ENCODE peak calls at places on chromosomes 4 and X, in five cellular contexts. P is cardiac fibroblast, O is kidney, G is brain microvascular endothelial cell, J is HFF-Myc. L is an unnamed sample.

GRCh38 chrX:113586281-113586898 is 745.8 kb upstream of the AMOT start:
- DNase-seq in O (peak), J (no peak), P (no peak), G (no peak), L (no peak)

GRCh38 chrX:37997096-37997495 is 9.3 kb upstream of the SYTL5 start:
- DNase-seq in P (no peak), O (no peak), J (no peak), G (no peak), L (no peak)

GRCh38 chr4:76787898-76788297 is 110.0 kb downstream of the SOWAHB start:
- DNase-seq in G (no peak), J (no peak), O (no peak), P (no peak), L (no peak)

GRCh38 chr4:94410678-94411206 is 41.0 kb upstream of the PDLIM5 start:
- DNase-seq in O (peak), G (peak), J (no peak), P (peak), L (peak)

GRCh38 chr4:131430302-131430701 is 1718.8 kb upstream of the PCDH10 start:
- DNase-seq in O (no peak), P (no peak), G (no peak), J (no peak), L (no peak)

GRCh38 chr4:148116971-148117370 is 325.2 kb downstream of the NR3C2 start:
- DNase-seq in O (no peak), G (no peak), P (no peak), J (no peak), L (no peak)

GRCh38 chr4:4613641-4614286 is 71.9 kb upstream of the STX18 start:
- DNase-seq in O (no peak), J (no peak), G (no peak), P (no peak), L (peak)

GRCh38 chrX:23931149-23931604 is 23.4 kb downstream of the CXorf58 start:
- DNase-seq in J (no peak), O (no peak), G (no peak), P (no peak), L (no peak)

GRCh38 chrX:151604931-151605330 is 41.5 kb downstream of the PASD1 start:
- DNase-seq in J (no peak), O (no peak), G (no peak), P (no peak), L (no peak)

GRCh38 chr4:118948545-118949144 is 60.0 kb downstream of the SYNPO2 start:
- DNase-seq in G (no peak), J (no peak), O (no peak), P (peak), L (no peak)

GRCh38 chr4:147118523-147118922 is 172.9 kb upstream of the TTC29 start:
- DNase-seq in O (no peak), P (peak), J (no peak), G (no peak), L (peak)

GRCh38 chrX:154374361-154375155 is at the start of gene FLNA:
- DNase-seq in O (peak), J (no peak), P (no peak), G (no peak), L (no peak)

GRCh38 chr4:94668724-94669123 is 89.0 kb upstream of the BMPR1B start:
- DNase-seq in O (no peak), G (no peak), P (no peak), J (no peak), L (no peak)

GRCh38 chrX:49999048-49999447 is 76.7 kb downstream of the CLCN5 start:
- DNase-seq in O (no peak), P (no peak), J (peak), G (no peak), L (no peak)

GRCh38 chr4:48139688-48140087 is 5.6 kb upstream of the TXK start:
- DNase-seq in G (no peak), J (no peak), P (no peak), O (no peak), L (peak)

GRCh38 chrX:30593435-30594200 is 16.1 kb upstream of the TASL start:
- DNase-seq in O (no peak), J (no peak), G (no peak), P (no peak), L (no peak)

GRCh38 chr4:183321079-183321478 is 1.0 kb upstream of the CLDN22 start:
- DNase-seq in O (no peak), P (no peak), G (no peak), J (no peak), L (no peak)

GRCh38 chrX:133668225-133668931 is 253.1 kb upstream of the GPC4 start:
- DNase-seq in J (no peak), G (no peak), O (no peak), P (no peak), L (peak)

GRCh38 chrX:57587062-57587461 is 4.7 kb upstream of the ZXDB start:
- DNase-seq in J (no peak), P (no peak), G (no peak), O (no peak), L (no peak)

GRCh38 chr4:89356086-89356485 is 48.5 kb upstream of the GPRIN3 start:
- DNase-seq in O (no peak), G (no peak), P (no peak), J (peak), L (no peak)

GRCh38 chrX:56788229-56788628 is 59.2 kb downstream of the NBDY start:
- DNase-seq in O (peak), G (no peak), J (no peak), P (no peak), L (no peak)

GRCh38 chr4:150242820-150243458 is 164.7 kb downstream of the DCLK2 start:
- DNase-seq in O (no peak), G (peak), P (peak), J (no peak), L (no peak)

GRCh38 chrX:153582896-153583295 is 16.0 kb downstream of the CCNQ start:
- DNase-seq in P (peak), J (no peak), O (no peak), G (no peak), L (no peak)

GRCh38 chrX:115898382-115899001 is 272.1 kb upstream of the AGTR2 start:
- DNase-seq in J (no peak), G (no peak), O (peak), P (peak), L (no peak)

GRCh38 chrX:68995780-68996551 is 167.1 kb downstream of the EFNB1 start:
- DNase-seq in O (peak), G (peak), J (no peak), P (peak), L (no peak)

GRCh38 chr4:18686338-18687039 is 664.9 kb upstream of the LCORL start:
- DNase-seq in J (no peak), P (peak), G (peak), O (no peak), L (no peak)

DNA sequence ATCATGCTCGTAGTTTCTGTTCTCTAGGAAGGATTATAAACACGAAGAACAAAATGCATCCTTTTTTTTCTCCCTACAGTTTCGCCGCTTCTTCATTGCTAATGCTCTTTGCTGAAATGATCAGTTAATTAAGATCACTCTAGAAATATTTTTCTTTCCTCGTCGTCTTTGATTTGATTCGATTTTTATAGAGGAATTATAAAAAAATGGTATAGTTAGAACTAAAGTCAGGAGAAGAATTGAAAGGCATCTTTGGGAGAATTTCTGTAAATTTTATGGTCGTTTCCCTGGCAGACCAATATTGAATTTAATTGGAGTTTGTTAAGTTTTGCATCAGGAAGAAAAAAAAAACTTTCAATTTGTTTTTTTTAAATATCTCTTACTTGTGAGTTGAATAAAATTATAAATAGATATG is 1.1 kb upstream of the NKX3-2 start:
- DNase-seq in P (no peak), J (no peak), G (no peak), O (no peak), L (no peak)
- H3K4me3 ChIP-seq in P (peak), J (peak), G (peak), O (peak), L (peak)

GRCh38 chr4:38871593-38871992 is 4.0 kb downstream of the FAM114A1 start:
- DNase-seq in G (no peak), P (no peak), J (no peak), O (no peak), L (peak)
- TF ChIP-seq CTCF in G (no peak), P (no peak), J (no peak), O (no peak), L (no peak)

GRCh38 chr4:6359536-6360308 is 90.1 kb downstream of the WFS1 start:
- DNase-seq in J (no peak), G (no peak), O (no peak), P (no peak), L (no peak)
- H3K4me3 ChIP-seq in J (no peak), G (no peak), O (no peak), P (no peak), L (no peak)

DNA sequence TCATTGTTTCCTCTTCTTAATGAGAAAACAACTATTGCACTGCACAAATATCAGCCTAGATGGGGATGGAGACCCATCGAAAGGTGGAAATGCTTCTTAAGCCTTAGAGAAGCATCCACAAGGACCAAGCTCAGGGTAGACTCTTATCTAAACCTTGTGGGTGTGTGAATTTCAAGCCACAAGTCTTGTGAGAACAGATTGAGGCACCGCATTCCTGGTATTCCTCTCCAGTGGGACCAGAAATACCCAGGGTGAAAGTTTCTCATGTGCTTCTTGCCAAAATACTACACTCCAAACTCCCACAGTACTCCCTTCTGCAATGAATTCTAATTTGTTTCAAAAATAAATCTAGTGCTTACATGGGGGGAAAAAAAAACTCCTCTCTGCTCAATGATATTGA is 375.6 kb downstream of the PDGFC start:
- DNase-seq in P (peak), O (no peak), J (no peak), G (peak), L (peak)
- TF ChIP-seq CTCF in P (no peak), O (no peak), J (no peak), G (no peak), L (no peak)

GRCh38 chr4:17619416-17620105 is 5.1 kb downstream of the MED28 start:
- DNase-seq in J (no peak), O (no peak), G (peak), P (peak), L (peak)

GRCh38 chr4:17614416-17615299 is at the start of gene MED28:
- DNase-seq in P (peak), J (peak), O (peak), G (peak), L (peak)

GRCh38 chr4:17618926-17619325 is 4.5 kb downstream of the MED28 start:
- DNase-seq in O (no peak), P (peak), J (no peak), G (no peak), L (peak)

GRCh38 chr4:17613761-17614415 is 553 bp upstream of the MED28 start:
- DNase-seq in G (peak), O (no peak), J (peak), P (peak), L (peak)

DNA sequence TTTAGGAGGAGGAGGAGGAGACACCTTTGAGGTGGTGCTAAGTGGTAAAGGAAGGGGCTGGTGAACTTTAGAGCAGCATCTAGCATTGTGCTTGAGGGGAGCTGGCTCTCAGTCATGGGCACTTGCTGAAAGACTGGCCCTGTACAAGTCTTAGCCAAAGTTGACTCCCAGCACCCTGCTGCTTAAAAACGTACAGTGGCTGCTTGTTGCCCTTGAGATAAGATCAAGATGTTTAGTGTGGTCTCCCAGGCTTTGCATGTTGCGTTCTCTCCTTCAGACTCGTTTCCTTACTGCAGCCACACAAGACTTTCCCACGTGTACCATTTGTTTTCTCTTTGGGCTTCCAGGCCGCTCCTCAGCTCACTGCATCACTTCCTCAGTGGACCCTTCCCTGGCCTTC is 1.8 kb downstream of the MED28 start:
- DNase-seq in O (no peak), J (no peak), G (no peak), P (no peak), L (no peak)
- H3K4me3 ChIP-seq in O (peak), J (peak), G (peak), P (no peak), L (peak)

L was measured in foreskin fibroblast.